ENCODE peak calls at places on chromosomes 12 and 14, in seven cellular contexts. One of them, this sample, is unnamed.

GRCh38 chr12:18158774-18159557 is 69.0 kb upstream of the RERGL start:
- DNase-seq in hypothalamus: no peak
- DNase-seq in NCI-H2029 treated with DMSO at 0.1 percent for 48 hours: peak
- DNase-seq in lower leg skin: no peak
- DNase-seq in heart right ventricle: no peak
- DNase-seq in cardiac fibroblast: peak
- DNase-seq in progenitor cell of endocrine pancreas: no peak
- DNase-seq in this sample: no peak

GRCh38 chr12:19739195-19739776 is 300.0 kb downstream of the AEBP2 start:
- DNase-seq in hypothalamus: no peak
- DNase-seq in cardiac fibroblast: peak
- DNase-seq in lower leg skin: peak
- DNase-seq in heart right ventricle: peak
- DNase-seq in NCI-H2029 treated with DMSO at 0.1 percent for 48 hours: peak
- DNase-seq in progenitor cell of endocrine pancreas: peak
- DNase-seq in this sample: no peak

GRCh38 chr14:54211562-54212308 is 185.1 kb upstream of the CDKN3 start:
- DNase-seq in hypothalamus: no peak
- DNase-seq in lower leg skin: no peak
- DNase-seq in NCI-H2029 treated with DMSO at 0.1 percent for 48 hours: no peak
- DNase-seq in cardiac fibroblast: peak
- DNase-seq in progenitor cell of endocrine pancreas: no peak
- DNase-seq in heart right ventricle: no peak
- DNase-seq in this sample: no peak

GRCh38 chr12:29763301-29763683 is 20.4 kb downstream of the TMTC1 start:
- DNase-seq in lower leg skin: no peak
- DNase-seq in NCI-H2029 treated with DMSO at 0.1 percent for 48 hours: peak
- DNase-seq in cardiac fibroblast: peak
- DNase-seq in progenitor cell of endocrine pancreas: no peak
- DNase-seq in heart right ventricle: no peak
- DNase-seq in hypothalamus: no peak
- DNase-seq in this sample: no peak

GRCh38 chr12:113552760-113553159 is 81.1 kb upstream of the LHX5 start:
- DNase-seq in lower leg skin: no peak
- DNase-seq in cardiac fibroblast: no peak
- DNase-seq in NCI-H2029 treated with DMSO at 0.1 percent for 48 hours: no peak
- DNase-seq in hypothalamus: no peak
- DNase-seq in heart right ventricle: no peak
- DNase-seq in progenitor cell of endocrine pancreas: no peak
- DNase-seq in this sample: no peak

GRCh38 chr12:67747869-67748760 is 99.6 kb downstream of the DYRK2 start:
- DNase-seq in cardiac fibroblast: peak
- DNase-seq in progenitor cell of endocrine pancreas: no peak
- DNase-seq in heart right ventricle: no peak
- DNase-seq in hypothalamus: no peak
- DNase-seq in lower leg skin: no peak
- DNase-seq in NCI-H2029 treated with DMSO at 0.1 percent for 48 hours: no peak
- DNase-seq in this sample: no peak

GRCh38 chr14:22471545-22472121 is 117.4 kb downstream of the DAD1 start:
- DNase-seq in progenitor cell of endocrine pancreas: no peak
- DNase-seq in cardiac fibroblast: peak
- DNase-seq in hypothalamus: no peak
- DNase-seq in lower leg skin: no peak
- DNase-seq in heart right ventricle: no peak
- DNase-seq in NCI-H2029 treated with DMSO at 0.1 percent for 48 hours: no peak
- DNase-seq in this sample: no peak

GRCh38 chr12:14256139-14256538 is 109.3 kb upstream of the ATF7IP start:
- DNase-seq in lower leg skin: no peak
- DNase-seq in progenitor cell of endocrine pancreas: no peak
- DNase-seq in hypothalamus: no peak
- DNase-seq in cardiac fibroblast: peak
- DNase-seq in heart right ventricle: no peak
- DNase-seq in NCI-H2029 treated with DMSO at 0.1 percent for 48 hours: no peak
- DNase-seq in this sample: no peak

GRCh38 chr14:99741227-99741976 is 51.8 kb upstream of the EML1 start:
- DNase-seq in progenitor cell of endocrine pancreas: no peak
- DNase-seq in heart right ventricle: no peak
- DNase-seq in cardiac fibroblast: no peak
- DNase-seq in NCI-H2029 treated with DMSO at 0.1 percent for 48 hours: no peak
- DNase-seq in hypothalamus: no peak
- DNase-seq in lower leg skin: no peak
- DNase-seq in this sample: no peak

GRCh38 chr12:2161478-2161877 is 108.7 kb downstream of the CACNA1C start:
- DNase-seq in cardiac fibroblast: peak
- DNase-seq in NCI-H2029 treated with DMSO at 0.1 percent for 48 hours: no peak
- DNase-seq in hypothalamus: no peak
- DNase-seq in heart right ventricle: peak
- DNase-seq in lower leg skin: peak
- DNase-seq in progenitor cell of endocrine pancreas: no peak
- DNase-seq in this sample: no peak

GRCh38 chr12:22578328-22578727 is 34.0 kb upstream of the C2CD5 start:
- DNase-seq in NCI-H2029 treated with DMSO at 0.1 percent for 48 hours: no peak
- DNase-seq in cardiac fibroblast: no peak
- DNase-seq in hypothalamus: no peak
- DNase-seq in lower leg skin: no peak
- DNase-seq in progenitor cell of endocrine pancreas: no peak
- DNase-seq in heart right ventricle: no peak
- DNase-seq in this sample: no peak

GRCh38 chr14:76867536-76868452 is 41.6 kb downstream of the LRRC74A start:
- DNase-seq in heart right ventricle: no peak
- DNase-seq in progenitor cell of endocrine pancreas: no peak
- DNase-seq in NCI-H2029 treated with DMSO at 0.1 percent for 48 hours: no peak
- DNase-seq in hypothalamus: no peak
- DNase-seq in lower leg skin: no peak
- DNase-seq in cardiac fibroblast: no peak
- DNase-seq in this sample: no peak

GRCh38 chr14:53389207-53389606 is 236.1 kb upstream of the DDHD1 start:
- DNase-seq in cardiac fibroblast: no peak
- DNase-seq in lower leg skin: no peak
- DNase-seq in NCI-H2029 treated with DMSO at 0.1 percent for 48 hours: no peak
- DNase-seq in hypothalamus: no peak
- DNase-seq in heart right ventricle: no peak
- DNase-seq in progenitor cell of endocrine pancreas: no peak
- DNase-seq in this sample: no peak

GRCh38 chr12:53381739-53382630 is 2.0 kb downstream of the SP1 start:
- DNase-seq in NCI-H2029 treated with DMSO at 0.1 percent for 48 hours: no peak
- DNase-seq in lower leg skin: peak
- DNase-seq in hypothalamus: no peak
- DNase-seq in progenitor cell of endocrine pancreas: no peak
- DNase-seq in cardiac fibroblast: peak
- DNase-seq in heart right ventricle: peak
- DNase-seq in this sample: no peak

GRCh38 chr12:124228050-124228711 is 66.7 kb upstream of the RFLNA start:
- DNase-seq in hypothalamus: no peak
- DNase-seq in cardiac fibroblast: no peak
- DNase-seq in progenitor cell of endocrine pancreas: no peak
- DNase-seq in lower leg skin: no peak
- DNase-seq in NCI-H2029 treated with DMSO at 0.1 percent for 48 hours: no peak
- DNase-seq in heart right ventricle: no peak
- DNase-seq in this sample: no peak

GRCh38 chr14:90567991-90568390 is 171.2 kb downstream of the CALM1 start:
- DNase-seq in lower leg skin: no peak
- DNase-seq in heart right ventricle: no peak
- DNase-seq in cardiac fibroblast: no peak
- DNase-seq in hypothalamus: no peak
- DNase-seq in progenitor cell of endocrine pancreas: no peak
- DNase-seq in NCI-H2029 treated with DMSO at 0.1 percent for 48 hours: no peak
- DNase-seq in this sample: no peak

GRCh38 chr14:46580941-46581671 is 70.5 kb downstream of the RPL10L start:
- DNase-seq in cardiac fibroblast: peak
- DNase-seq in heart right ventricle: no peak
- DNase-seq in NCI-H2029 treated with DMSO at 0.1 percent for 48 hours: no peak
- DNase-seq in progenitor cell of endocrine pancreas: no peak
- DNase-seq in lower leg skin: no peak
- DNase-seq in hypothalamus: no peak
- DNase-seq in this sample: no peak

GRCh38 chr12:105474672-105475071 is 144.2 kb downstream of the C12orf75 start:
- DNase-seq in heart right ventricle: no peak
- DNase-seq in progenitor cell of endocrine pancreas: no peak
- DNase-seq in lower leg skin: no peak
- DNase-seq in NCI-H2029 treated with DMSO at 0.1 percent for 48 hours: peak
- DNase-seq in cardiac fibroblast: no peak
- DNase-seq in hypothalamus: no peak
- DNase-seq in this sample: no peak

GRCh38 chr12:48817957-48818830 is at the start of gene CACNB3:
- DNase-seq in cardiac fibroblast: peak
- DNase-seq in NCI-H2029 treated with DMSO at 0.1 percent for 48 hours: peak
- DNase-seq in progenitor cell of endocrine pancreas: peak
- DNase-seq in hypothalamus: no peak
- DNase-seq in heart right ventricle: peak
- DNase-seq in lower leg skin: peak
- DNase-seq in this sample: no peak

GRCh38 chr12:76341436-76342030 is 6.7 kb downstream of the BBS10 start:
- DNase-seq in NCI-H2029 treated with DMSO at 0.1 percent for 48 hours: no peak
- DNase-seq in hypothalamus: no peak
- DNase-seq in progenitor cell of endocrine pancreas: no peak
- DNase-seq in heart right ventricle: no peak
- DNase-seq in cardiac fibroblast: peak
- DNase-seq in lower leg skin: no peak
- DNase-seq in this sample: no peak

GRCh38 chr12:50066402-50066801 is 9.0 kb downstream of the ASIC1 start:
- DNase-seq in lower leg skin: no peak
- DNase-seq in NCI-H2029 treated with DMSO at 0.1 percent for 48 hours: no peak
- DNase-seq in hypothalamus: no peak
- DNase-seq in progenitor cell of endocrine pancreas: no peak
- DNase-seq in heart right ventricle: no peak
- DNase-seq in cardiac fibroblast: peak
- DNase-seq in this sample: no peak

GRCh38 chr12:118611295-118611694 is 234.9 kb downstream of the SUDS3 start:
- DNase-seq in heart right ventricle: no peak
- DNase-seq in lower leg skin: no peak
- DNase-seq in NCI-H2029 treated with DMSO at 0.1 percent for 48 hours: no peak
- DNase-seq in cardiac fibroblast: no peak
- DNase-seq in hypothalamus: no peak
- DNase-seq in progenitor cell of endocrine pancreas: peak
- DNase-seq in this sample: no peak

GRCh38 chr12:13102481-13103195 is 829 bp downstream of the GSG1 start:
- DNase-seq in progenitor cell of endocrine pancreas: no peak
- DNase-seq in hypothalamus: peak
- DNase-seq in heart right ventricle: no peak
- DNase-seq in cardiac fibroblast: peak
- DNase-seq in NCI-H2029 treated with DMSO at 0.1 percent for 48 hours: no peak
- DNase-seq in lower leg skin: no peak
- DNase-seq in this sample: no peak

GRCh38 chr12:112514926-112515642 is 96.3 kb downstream of the PTPN11 start:
- DNase-seq in cardiac fibroblast: peak
- DNase-seq in hypothalamus: no peak
- DNase-seq in heart right ventricle: no peak
- DNase-seq in lower leg skin: no peak
- DNase-seq in NCI-H2029 treated with DMSO at 0.1 percent for 48 hours: no peak
- DNase-seq in progenitor cell of endocrine pancreas: no peak
- DNase-seq in this sample: no peak

GRCh38 chr12:101074940-101075680 is 134.9 kb downstream of the SLC5A8 start:
- DNase-seq in lower leg skin: no peak
- DNase-seq in cardiac fibroblast: no peak
- DNase-seq in heart right ventricle: no peak
- DNase-seq in NCI-H2029 treated with DMSO at 0.1 percent for 48 hours: no peak
- DNase-seq in hypothalamus: no peak
- DNase-seq in progenitor cell of endocrine pancreas: no peak
- DNase-seq in this sample: no peak

GRCh38 chr14:74133833-74134481 is 49.2 kb downstream of the LIN52 start:
- DNase-seq in cardiac fibroblast: no peak
- DNase-seq in progenitor cell of endocrine pancreas: no peak
- DNase-seq in hypothalamus: no peak
- DNase-seq in NCI-H2029 treated with DMSO at 0.1 percent for 48 hours: no peak
- DNase-seq in heart right ventricle: no peak
- DNase-seq in lower leg skin: no peak
- DNase-seq in this sample: no peak

GRCh38 chr14:72845196-72845595 is 48.7 kb downstream of the DPF3 start:
- DNase-seq in progenitor cell of endocrine pancreas: no peak
- DNase-seq in hypothalamus: no peak
- DNase-seq in lower leg skin: no peak
- DNase-seq in cardiac fibroblast: no peak
- DNase-seq in NCI-H2029 treated with DMSO at 0.1 percent for 48 hours: no peak
- DNase-seq in heart right ventricle: no peak
- DNase-seq in this sample: no peak

GRCh38 chr14:43285575-43285974 is 1221.5 kb downstream of the FSCB start:
- DNase-seq in cardiac fibroblast: no peak
- DNase-seq in heart right ventricle: no peak
- DNase-seq in lower leg skin: no peak
- DNase-seq in NCI-H2029 treated with DMSO at 0.1 percent for 48 hours: no peak
- DNase-seq in progenitor cell of endocrine pancreas: no peak
- DNase-seq in hypothalamus: no peak
- DNase-seq in this sample: no peak

GRCh38 chr14:75443203-75443969 is 15.6 kb downstream of the JDP2 start:
- DNase-seq in hypothalamus: no peak
- DNase-seq in progenitor cell of endocrine pancreas: no peak
- DNase-seq in heart right ventricle: no peak
- DNase-seq in NCI-H2029 treated with DMSO at 0.1 percent for 48 hours: no peak
- DNase-seq in cardiac fibroblast: no peak
- DNase-seq in lower leg skin: no peak
- DNase-seq in this sample: no peak

GRCh38 chr14:68654471-68654941 is 138.4 kb downstream of the ZFP36L1 start:
- DNase-seq in heart right ventricle: no peak
- DNase-seq in hypothalamus: no peak
- DNase-seq in NCI-H2029 treated with DMSO at 0.1 percent for 48 hours: no peak
- DNase-seq in lower leg skin: no peak
- DNase-seq in cardiac fibroblast: peak
- DNase-seq in progenitor cell of endocrine pancreas: no peak
- DNase-seq in this sample: peak

GRCh38 chr12:124653169-124653931 is 85.9 kb upstream of the NCOR2 start:
- DNase-seq in lower leg skin: no peak
- DNase-seq in heart right ventricle: no peak
- DNase-seq in progenitor cell of endocrine pancreas: no peak
- DNase-seq in hypothalamus: no peak
- DNase-seq in cardiac fibroblast: peak
- DNase-seq in NCI-H2029 treated with DMSO at 0.1 percent for 48 hours: no peak
- DNase-seq in this sample: no peak

GRCh38 chr14:79643132-79643531 is 568.2 kb downstream of the DIO2 start:
- DNase-seq in heart right ventricle: no peak
- DNase-seq in hypothalamus: no peak
- DNase-seq in progenitor cell of endocrine pancreas: no peak
- DNase-seq in cardiac fibroblast: no peak
- DNase-seq in NCI-H2029 treated with DMSO at 0.1 percent for 48 hours: no peak
- DNase-seq in lower leg skin: no peak
- DNase-seq in this sample: no peak